ENCODE peak calls at places on chromosomes 6 and 20, in four cellular contexts. One of them, this sample, is unnamed.

GRCh38 chr20:37359331-37359730 is 13.4 kb downstream of the SRC start:
- DNase-seq in H1: no peak
- DNase-seq in stomach: no peak
- DNase-seq in ovary: no peak
- DNase-seq in this sample: no peak

GRCh38 chr6:89640804-89641203 is 2.3 kb upstream of the LYRM2 start:
- DNase-seq in ovary: no peak
- DNase-seq in stomach: no peak
- DNase-seq in H1: no peak
- DNase-seq in this sample: no peak

GRCh38 chr6:20850687-20851416 is 316.6 kb downstream of the CDKAL1 start:
- DNase-seq in H1: no peak
- DNase-seq in stomach: no peak
- DNase-seq in ovary: no peak
- DNase-seq in this sample: no peak

GRCh38 chr6:12395898-12396297 is 105.7 kb downstream of the EDN1 start:
- DNase-seq in stomach: no peak
- DNase-seq in H1: no peak
- DNase-seq in ovary: no peak
- DNase-seq in this sample: no peak

GRCh38 chr6:156776470-156776840 is 723 bp upstream of the ARID1B start:
- DNase-seq in ovary: no peak
- DNase-seq in H1: peak; percentile 30
- DNase-seq in stomach: no peak
- DNase-seq in this sample: no peak

GRCh38 chr20:25306991-25307903 is 59.4 kb downstream of the PYGB start:
- DNase-seq in ovary: peak; percentile 7
- DNase-seq in H1: no peak
- DNase-seq in stomach: no peak
- DNase-seq in this sample: no peak

GRCh38 chr6:88008821-88009220 is 38.8 kb upstream of the SPACA1 start:
- DNase-seq in ovary: no peak
- DNase-seq in stomach: no peak
- DNase-seq in H1: no peak
- DNase-seq in this sample: no peak

GRCh38 chr20:62557425-62557824 is 81.6 kb upstream of the GATA5 start:
- DNase-seq in H1: no peak
- DNase-seq in stomach: no peak
- DNase-seq in ovary: no peak
- DNase-seq in this sample: no peak

GRCh38 chr20:17619351-17620093 is 49.6 kb downstream of the DSTN start:
- DNase-seq in H1: no peak
- DNase-seq in stomach: peak; percentile 22
- DNase-seq in ovary: peak; percentile 19
- DNase-seq in this sample: peak; percentile 79

GRCh38 chr6:148164645-148165044 is 178.0 kb upstream of the SASH1 start:
- DNase-seq in ovary: no peak
- DNase-seq in stomach: no peak
- DNase-seq in H1: no peak
- DNase-seq in this sample: no peak

GRCh38 chr6:122050226-122050755 is 349.2 kb upstream of the HSF2 start:
- DNase-seq in stomach: no peak
- DNase-seq in H1: no peak
- DNase-seq in ovary: no peak
- DNase-seq in this sample: no peak

GRCh38 chr6:111377558-111378120 is 105.4 kb downstream of the REV3L start:
- DNase-seq in ovary: no peak
- DNase-seq in stomach: no peak
- DNase-seq in H1: no peak
- DNase-seq in this sample: no peak
- TF ChIP-seq EP300 in ovary: no peak
- TF ChIP-seq EP300 in stomach: no peak
- TF ChIP-seq EP300 in H1: no peak
- TF ChIP-seq EP300 in this sample: no peak

GRCh38 chr20:5119143-5119434 is 669 bp downstream of the PCNA start:
- DNase-seq in H1: no peak
- DNase-seq in ovary: no peak
- DNase-seq in stomach: no peak
- DNase-seq in this sample: no peak
- H3K4me3 ChIP-seq in H1: peak overlapping the region; percentile 99
- H3K4me3 ChIP-seq in ovary: peak overlapping the region; percentile 58
- H3K4me3 ChIP-seq in stomach: peak overlapping the region; percentile 79
- H3K4me3 ChIP-seq in this sample: peak overlapping the region; percentile 75

DNA sequence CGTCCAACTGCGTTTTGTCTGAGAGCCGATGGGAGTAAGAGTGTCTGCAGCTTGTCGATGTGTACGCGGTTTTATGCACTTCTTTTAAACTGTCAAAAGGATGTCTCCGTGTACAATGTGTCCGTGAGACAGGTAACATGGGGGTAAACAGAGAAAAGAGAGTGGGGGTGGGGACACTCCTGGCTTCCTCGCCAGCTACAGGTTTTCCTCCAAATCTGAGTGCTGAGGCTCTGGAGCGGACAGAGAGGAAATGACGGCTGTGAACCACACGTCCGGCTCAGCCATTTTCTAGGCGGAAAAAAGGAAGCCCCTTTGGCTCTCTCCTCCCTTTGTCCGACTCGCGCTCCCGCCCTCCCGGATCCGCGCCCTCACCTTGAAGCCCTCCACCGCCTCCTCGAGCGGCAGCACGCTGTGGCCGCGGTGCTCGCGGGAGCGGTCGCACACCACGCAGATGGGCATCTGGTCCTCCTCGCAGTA is 906 bp downstream of the TRIM27 start:
- DNase-seq in H1: peak; percentile 56
- DNase-seq in stomach: peak; percentile 38
- DNase-seq in ovary: no peak
- DNase-seq in this sample: peak; percentile 48
- TF ChIP-seq POLR2A in H1: no peak
- TF ChIP-seq POLR2A in stomach: no peak
- TF ChIP-seq POLR2A in ovary: no peak
- TF ChIP-seq POLR2A in this sample: no peak

DNA sequence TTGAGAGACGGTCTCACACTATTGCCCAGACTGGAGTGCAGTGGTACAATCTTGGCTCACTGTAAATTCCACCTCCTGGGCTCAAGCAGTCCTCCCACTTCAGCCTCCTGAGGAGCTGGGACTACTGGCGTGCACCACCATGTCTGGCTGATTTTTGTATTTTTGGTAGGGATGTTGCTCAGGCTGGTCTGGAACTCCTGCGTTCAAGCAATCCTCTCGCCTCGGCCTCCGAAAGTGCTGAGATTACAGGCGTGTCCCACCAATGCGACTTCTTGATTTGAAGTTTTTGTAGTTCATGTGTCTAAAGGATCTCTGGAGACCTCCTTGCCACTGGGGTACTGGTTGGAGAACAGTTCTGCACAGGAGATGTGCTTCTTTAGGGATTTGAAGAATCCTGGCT is 28.1 kb downstream of the SYTL3 start:
- DNase-seq in H1: no peak
- DNase-seq in stomach: no peak
- DNase-seq in ovary: no peak
- DNase-seq in this sample: no peak
- TF ChIP-seq EP300 in H1: no peak
- TF ChIP-seq EP300 in stomach: no peak
- TF ChIP-seq EP300 in ovary: no peak
- TF ChIP-seq EP300 in this sample: no peak

GRCh38 chr6:2818593-2818992 is 23.1 kb downstream of the SERPINB1 start:
- DNase-seq in stomach: no peak
- DNase-seq in ovary: no peak
- DNase-seq in H1: no peak
- DNase-seq in this sample: no peak
- H3K4me3 ChIP-seq in stomach: no peak overlapping the region
- H3K4me3 ChIP-seq in ovary: no peak overlapping the region
- H3K4me3 ChIP-seq in H1: no peak overlapping the region
- H3K4me3 ChIP-seq in this sample: no peak overlapping the region

GRCh38 chr6:112253842-112254816 is at the start of gene LAMA4:
- DNase-seq in stomach: peak; percentile 45
- DNase-seq in H1: peak; percentile 74
- DNase-seq in ovary: peak; percentile 62
- DNase-seq in this sample: peak; percentile 25
- TF ChIP-seq POLR2A in stomach: no peak
- TF ChIP-seq POLR2A in H1: no peak
- TF ChIP-seq POLR2A in ovary: peak; percentile 29
- TF ChIP-seq POLR2A in this sample: no peak